ENCODE peak calls at places on chromosome 19, in ten cellular contexts. One of them, this sample, is unnamed.

GRCh38 chr19:10911579-10912363 is 16.7 kb downstream of the YIPF2 start:
- DNase-seq in fibroblast of villous mesenchyme: no peak
- DNase-seq in activated B cell treated with CpG ODN at 0.5 μM for 24 hours: no peak
- DNase-seq in AG04449: no peak
- DNase-seq in PC-3: no peak
- DNase-seq in ascending aorta: no peak
- DNase-seq in gastrocnemius medialis: peak
- DNase-seq in cardiac muscle cell: no peak
- DNase-seq in K562: no peak
- DNase-seq in heart right ventricle: no peak
- DNase-seq in this sample: no peak

GRCh38 chr19:54160182-54160811 is 776 bp upstream of the LENG1 start:
- DNase-seq in fibroblast of villous mesenchyme: peak
- DNase-seq in activated B cell treated with CpG ODN at 0.5 μM for 24 hours: no peak
- DNase-seq in AG04449: no peak
- DNase-seq in PC-3: peak
- DNase-seq in ascending aorta: no peak
- DNase-seq in gastrocnemius medialis: no peak
- DNase-seq in cardiac muscle cell: peak
- DNase-seq in K562: peak
- DNase-seq in heart right ventricle: no peak
- DNase-seq in this sample: no peak

GRCh38 chr19:7211191-7211988 is 82.8 kb downstream of the INSR start:
- DNase-seq in fibroblast of villous mesenchyme: peak
- DNase-seq in activated B cell treated with CpG ODN at 0.5 μM for 24 hours: no peak
- DNase-seq in AG04449: no peak
- DNase-seq in PC-3: no peak
- DNase-seq in ascending aorta: no peak
- DNase-seq in gastrocnemius medialis: no peak
- DNase-seq in cardiac muscle cell: peak
- DNase-seq in K562: no peak
- DNase-seq in heart right ventricle: peak
- DNase-seq in this sample: no peak

GRCh38 chr19:12137541-12137940 is 2.6 kb downstream of the ZNF20 start:
- DNase-seq in fibroblast of villous mesenchyme: no peak
- DNase-seq in activated B cell treated with CpG ODN at 0.5 μM for 24 hours: no peak
- DNase-seq in AG04449: no peak
- DNase-seq in PC-3: peak
- DNase-seq in ascending aorta: no peak
- DNase-seq in gastrocnemius medialis: no peak
- DNase-seq in cardiac muscle cell: no peak
- DNase-seq in K562: peak
- DNase-seq in heart right ventricle: no peak
- DNase-seq in this sample: no peak

GRCh38 chr19:10871711-10872550 is 578 bp downstream of the CARM1 start:
- DNase-seq in fibroblast of villous mesenchyme: no peak
- DNase-seq in activated B cell treated with CpG ODN at 0.5 μM for 24 hours: peak
- DNase-seq in AG04449: no peak
- DNase-seq in PC-3: peak
- DNase-seq in ascending aorta: no peak
- DNase-seq in gastrocnemius medialis: peak
- DNase-seq in cardiac muscle cell: peak
- DNase-seq in K562: peak
- DNase-seq in heart right ventricle: peak
- DNase-seq in this sample: peak

GRCh38 chr19:45821103-45821521 is 6.0 kb upstream of the RSPH6A start:
- DNase-seq in fibroblast of villous mesenchyme: no peak
- DNase-seq in activated B cell treated with CpG ODN at 0.5 μM for 24 hours: no peak
- DNase-seq in AG04449: no peak
- DNase-seq in PC-3: no peak
- DNase-seq in ascending aorta: no peak
- DNase-seq in gastrocnemius medialis: no peak
- DNase-seq in cardiac muscle cell: no peak
- DNase-seq in K562: no peak
- DNase-seq in heart right ventricle: no peak
- DNase-seq in this sample: no peak

GRCh38 chr19:40585677-40586422 is 9.2 kb downstream of the SHKBP1 start:
- DNase-seq in fibroblast of villous mesenchyme: peak
- DNase-seq in activated B cell treated with CpG ODN at 0.5 μM for 24 hours: no peak
- DNase-seq in AG04449: no peak
- DNase-seq in PC-3: peak
- DNase-seq in ascending aorta: no peak
- DNase-seq in gastrocnemius medialis: no peak
- DNase-seq in cardiac muscle cell: peak
- DNase-seq in K562: no peak
- DNase-seq in heart right ventricle: no peak
- DNase-seq in this sample: no peak

GRCh38 chr19:41175825-41176734 is 16.9 kb upstream of the CYP2S1 start:
- DNase-seq in fibroblast of villous mesenchyme: peak
- DNase-seq in activated B cell treated with CpG ODN at 0.5 μM for 24 hours: no peak
- DNase-seq in AG04449: peak
- DNase-seq in PC-3: peak
- DNase-seq in ascending aorta: peak
- DNase-seq in gastrocnemius medialis: peak
- DNase-seq in cardiac muscle cell: peak
- DNase-seq in K562: no peak
- DNase-seq in heart right ventricle: no peak
- DNase-seq in this sample: no peak

GRCh38 chr19:10896851-10897526 is 25.6 kb downstream of the CARM1 start:
- DNase-seq in fibroblast of villous mesenchyme: no peak
- DNase-seq in activated B cell treated with CpG ODN at 0.5 μM for 24 hours: no peak
- DNase-seq in AG04449: no peak
- DNase-seq in PC-3: peak
- DNase-seq in ascending aorta: no peak
- DNase-seq in gastrocnemius medialis: no peak
- DNase-seq in cardiac muscle cell: no peak
- DNase-seq in K562: no peak
- DNase-seq in heart right ventricle: no peak
- DNase-seq in this sample: no peak

GRCh38 chr19:48190288-48191284 is 20.1 kb downstream of the ZSWIM9 start:
- DNase-seq in fibroblast of villous mesenchyme: no peak
- DNase-seq in activated B cell treated with CpG ODN at 0.5 μM for 24 hours: no peak
- DNase-seq in AG04449: no peak
- DNase-seq in PC-3: peak
- DNase-seq in ascending aorta: no peak
- DNase-seq in gastrocnemius medialis: no peak
- DNase-seq in cardiac muscle cell: peak
- DNase-seq in K562: peak
- DNase-seq in heart right ventricle: no peak
- DNase-seq in this sample: peak

GRCh38 chr19:18020212-18021067 is 12.5 kb downstream of the ARRDC2 start:
- DNase-seq in fibroblast of villous mesenchyme: peak
- DNase-seq in activated B cell treated with CpG ODN at 0.5 μM for 24 hours: no peak
- DNase-seq in AG04449: no peak
- DNase-seq in PC-3: no peak
- DNase-seq in ascending aorta: peak
- DNase-seq in gastrocnemius medialis: peak
- DNase-seq in cardiac muscle cell: peak
- DNase-seq in K562: peak
- DNase-seq in heart right ventricle: peak
- DNase-seq in this sample: no peak

GRCh38 chr19:32318884-32319520 is 26.4 kb upstream of the ZNF507 start:
- DNase-seq in fibroblast of villous mesenchyme: no peak
- DNase-seq in activated B cell treated with CpG ODN at 0.5 μM for 24 hours: no peak
- DNase-seq in AG04449: no peak
- DNase-seq in PC-3: peak
- DNase-seq in ascending aorta: no peak
- DNase-seq in gastrocnemius medialis: no peak
- DNase-seq in cardiac muscle cell: no peak
- DNase-seq in K562: peak
- DNase-seq in heart right ventricle: no peak
- DNase-seq in this sample: no peak

GRCh38 chr19:39544920-39545319 is 5.0 kb upstream of the EID2 start:
- DNase-seq in fibroblast of villous mesenchyme: no peak
- DNase-seq in activated B cell treated with CpG ODN at 0.5 μM for 24 hours: no peak
- DNase-seq in AG04449: no peak
- DNase-seq in PC-3: no peak
- DNase-seq in ascending aorta: no peak
- DNase-seq in gastrocnemius medialis: no peak
- DNase-seq in cardiac muscle cell: no peak
- DNase-seq in K562: no peak
- DNase-seq in heart right ventricle: no peak
- DNase-seq in this sample: no peak

GRCh38 chr19:15937771-15938170 is 3.4 kb upstream of the CYP4F11 start:
- DNase-seq in fibroblast of villous mesenchyme: no peak
- DNase-seq in activated B cell treated with CpG ODN at 0.5 μM for 24 hours: no peak
- DNase-seq in AG04449: no peak
- DNase-seq in PC-3: no peak
- DNase-seq in ascending aorta: no peak
- DNase-seq in gastrocnemius medialis: no peak
- DNase-seq in cardiac muscle cell: no peak
- DNase-seq in K562: no peak
- DNase-seq in heart right ventricle: no peak
- DNase-seq in this sample: no peak

GRCh38 chr19:40633207-40633606 is 32.0 kb downstream of the LTBP4 start:
- DNase-seq in fibroblast of villous mesenchyme: no peak
- DNase-seq in activated B cell treated with CpG ODN at 0.5 μM for 24 hours: no peak
- DNase-seq in AG04449: peak
- DNase-seq in PC-3: peak
- DNase-seq in ascending aorta: no peak
- DNase-seq in gastrocnemius medialis: no peak
- DNase-seq in cardiac muscle cell: no peak
- DNase-seq in K562: no peak
- DNase-seq in heart right ventricle: no peak
- DNase-seq in this sample: no peak

GRCh38 chr19:6012416-6013170 is 34.7 kb upstream of the RANBP3 start:
- DNase-seq in fibroblast of villous mesenchyme: no peak
- DNase-seq in activated B cell treated with CpG ODN at 0.5 μM for 24 hours: no peak
- DNase-seq in AG04449: no peak
- DNase-seq in PC-3: no peak
- DNase-seq in ascending aorta: no peak
- DNase-seq in gastrocnemius medialis: no peak
- DNase-seq in cardiac muscle cell: no peak
- DNase-seq in K562: no peak
- DNase-seq in heart right ventricle: no peak
- DNase-seq in this sample: no peak

DNA sequence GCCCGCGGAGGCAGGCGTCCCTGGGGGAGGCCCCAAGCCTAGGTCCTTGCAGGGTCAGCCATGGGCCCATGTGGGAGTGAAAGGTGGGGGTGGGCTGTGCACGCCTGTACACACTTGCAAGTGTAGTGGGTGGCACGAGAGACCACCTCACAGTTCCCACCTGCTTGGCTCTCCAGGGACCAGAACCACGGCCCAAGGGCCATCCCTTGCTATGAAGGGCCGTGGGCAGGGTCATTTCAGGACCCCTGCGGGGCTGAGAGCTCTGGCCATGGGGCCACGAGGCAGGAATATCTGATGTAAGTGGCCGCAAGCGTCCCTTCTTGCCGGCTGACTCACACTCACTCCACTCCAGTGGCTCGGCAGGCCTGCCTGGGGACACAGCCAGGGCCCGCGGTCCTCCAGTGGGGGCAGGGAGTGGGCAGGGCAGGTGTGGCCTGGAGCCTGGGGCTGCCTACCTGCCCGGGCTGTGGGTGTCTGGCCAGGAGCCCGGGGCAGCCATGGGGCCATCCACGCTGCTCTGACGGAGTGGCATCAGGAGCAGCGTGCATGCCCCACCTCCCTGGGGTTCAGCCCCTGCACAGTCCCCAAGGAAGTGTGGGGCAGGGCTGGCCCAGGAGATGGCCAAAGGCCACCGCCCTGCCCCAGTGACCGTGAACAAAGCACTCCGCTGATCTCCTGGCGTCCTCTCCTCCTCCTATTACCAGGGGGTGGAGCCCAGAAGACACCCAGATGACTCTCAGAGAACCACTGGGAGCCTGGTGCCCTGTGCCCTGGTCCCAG is 8.6 kb upstream of the MKNK2 start:
- DNase-seq in fibroblast of villous mesenchyme: peak
- DNase-seq in activated B cell treated with CpG ODN at 0.5 μM for 24 hours: no peak
- DNase-seq in AG04449: no peak
- DNase-seq in PC-3: peak
- DNase-seq in ascending aorta: peak
- DNase-seq in gastrocnemius medialis: peak
- DNase-seq in cardiac muscle cell: peak
- DNase-seq in K562: no peak
- DNase-seq in heart right ventricle: no peak
- DNase-seq in this sample: no peak
- TF ChIP-seq CTCF in fibroblast of villous mesenchyme: no peak
- TF ChIP-seq CTCF in activated B cell treated with CpG ODN at 0.5 μM for 24 hours: no peak
- TF ChIP-seq CTCF in AG04449: no peak
- TF ChIP-seq CTCF in PC-3: no peak
- TF ChIP-seq CTCF in ascending aorta: no peak
- TF ChIP-seq CTCF in gastrocnemius medialis: peak
- TF ChIP-seq CTCF in cardiac muscle cell: no peak
- TF ChIP-seq CTCF in K562: no peak
- TF ChIP-seq CTCF in heart right ventricle: no peak
- TF ChIP-seq CTCF in this sample: no peak

GRCh38 chr19:33755314-33756020 is 41.2 kb upstream of the KCTD15 start:
- DNase-seq in fibroblast of villous mesenchyme: no peak
- DNase-seq in activated B cell treated with CpG ODN at 0.5 μM for 24 hours: no peak
- DNase-seq in AG04449: no peak
- DNase-seq in PC-3: no peak
- DNase-seq in ascending aorta: no peak
- DNase-seq in gastrocnemius medialis: no peak
- DNase-seq in cardiac muscle cell: no peak
- DNase-seq in K562: no peak
- DNase-seq in heart right ventricle: no peak
- DNase-seq in this sample: peak
- TF ChIP-seq CTCF in fibroblast of villous mesenchyme: no peak
- TF ChIP-seq CTCF in activated B cell treated with CpG ODN at 0.5 μM for 24 hours: no peak
- TF ChIP-seq CTCF in AG04449: no peak
- TF ChIP-seq CTCF in PC-3: no peak
- TF ChIP-seq CTCF in ascending aorta: no peak
- TF ChIP-seq CTCF in gastrocnemius medialis: no peak
- TF ChIP-seq CTCF in cardiac muscle cell: no peak
- TF ChIP-seq CTCF in K562: no peak
- TF ChIP-seq CTCF in heart right ventricle: no peak
- TF ChIP-seq CTCF in this sample: no peak

GRCh38 chr19:55443045-55443823 is at the start of gene SHISA7:
- DNase-seq in fibroblast of villous mesenchyme: no peak
- DNase-seq in activated B cell treated with CpG ODN at 0.5 μM for 24 hours: no peak
- DNase-seq in AG04449: no peak
- DNase-seq in PC-3: peak
- DNase-seq in ascending aorta: no peak
- DNase-seq in gastrocnemius medialis: no peak
- DNase-seq in cardiac muscle cell: no peak
- DNase-seq in K562: peak
- DNase-seq in heart right ventricle: no peak
- DNase-seq in this sample: no peak
- TF ChIP-seq CTCF in fibroblast of villous mesenchyme: no peak
- TF ChIP-seq CTCF in activated B cell treated with CpG ODN at 0.5 μM for 24 hours: no peak
- TF ChIP-seq CTCF in AG04449: no peak
- TF ChIP-seq CTCF in PC-3: no peak
- TF ChIP-seq CTCF in ascending aorta: no peak
- TF ChIP-seq CTCF in gastrocnemius medialis: no peak
- TF ChIP-seq CTCF in cardiac muscle cell: no peak
- TF ChIP-seq CTCF in K562: no peak
- TF ChIP-seq CTCF in heart right ventricle: no peak
- TF ChIP-seq CTCF in this sample: no peak

DNA sequence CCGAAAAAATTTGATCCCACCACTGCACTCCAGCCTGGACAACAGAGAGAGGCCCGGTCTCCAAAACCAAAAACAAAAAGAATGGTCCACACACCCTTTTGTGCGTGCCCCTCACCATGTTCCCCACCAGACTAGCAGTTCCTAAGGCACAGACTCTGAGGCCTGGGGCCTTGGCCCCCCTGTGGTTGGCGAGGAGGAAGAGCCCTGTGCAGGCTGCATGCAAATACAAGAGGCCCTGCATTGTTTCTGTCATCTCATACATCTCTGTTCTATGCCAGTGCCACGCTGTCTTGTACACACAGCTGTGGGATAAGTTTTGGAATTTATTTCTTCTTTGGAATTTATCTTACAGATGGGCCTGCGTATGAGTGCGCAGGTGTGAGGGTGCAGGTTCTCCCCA is 4.7 kb upstream of the YJEFN3 start:
- DNase-seq in fibroblast of villous mesenchyme: no peak
- DNase-seq in activated B cell treated with CpG ODN at 0.5 μM for 24 hours: no peak
- DNase-seq in AG04449: no peak
- DNase-seq in PC-3: no peak
- DNase-seq in ascending aorta: no peak
- DNase-seq in gastrocnemius medialis: no peak
- DNase-seq in cardiac muscle cell: no peak
- DNase-seq in K562: no peak
- DNase-seq in heart right ventricle: no peak
- DNase-seq in this sample: no peak
- TF ChIP-seq CTCF in fibroblast of villous mesenchyme: no peak
- TF ChIP-seq CTCF in activated B cell treated with CpG ODN at 0.5 μM for 24 hours: no peak
- TF ChIP-seq CTCF in AG04449: no peak
- TF ChIP-seq CTCF in PC-3: no peak
- TF ChIP-seq CTCF in ascending aorta: no peak
- TF ChIP-seq CTCF in gastrocnemius medialis: no peak
- TF ChIP-seq CTCF in cardiac muscle cell: no peak
- TF ChIP-seq CTCF in K562: no peak
- TF ChIP-seq CTCF in heart right ventricle: no peak
- TF ChIP-seq CTCF in this sample: no peak